ENCODE peak calls at places on chromosomes 6 and 20, in five cellular contexts. H is body of pancreas; Z is AG04450; C is CD8-positive, alpha-beta T cell; L is cardiac muscle cell. T is an unnamed sample.

GRCh38 chr6:107488174-107488874 is 1.6 kb upstream of the SOBP start:
- DNase-seq in Z (no peak), H (no peak), L (peak; percentile 22), C (peak; percentile 4), T (no peak)

GRCh38 chr20:62489186-62489939 is 13.6 kb upstream of the GATA5 start:
- DNase-seq in L (no peak), Z (no peak), C (no peak), H (no peak), T (no peak)

GRCh38 chr6:108690326-108691000 is 129.7 kb downstream of the FOXO3 start:
- DNase-seq in C (no peak), H (no peak), Z (no peak), L (no peak), T (no peak)

GRCh38 chr20:11271319-11271718 is 597.5 kb upstream of the JAG1 start:
- DNase-seq in Z (no peak), L (peak; percentile 38), C (no peak), H (peak; percentile 15), T (no peak)

GRCh38 chr6:14123331-14124105 is 5.9 kb downstream of the CD83 start:
- DNase-seq in Z (no peak), C (no peak), H (no peak), L (no peak), T (no peak)

GRCh38 chr20:51494241-51495110 is 48.0 kb downstream of the NFATC2 start:
- DNase-seq in H (no peak), C (peak; percentile 51), Z (no peak), L (no peak), T (no peak)

GRCh38 chr20:36481380-36482043 is 59.8 kb upstream of the MYL9 start:
- DNase-seq in L (no peak), Z (no peak), C (no peak), H (no peak), T (no peak)

GRCh38 chr6:118705799-118706481 is 54.5 kb upstream of the CEP85L start:
- DNase-seq in Z (no peak), L (peak; percentile 23), H (no peak), C (peak; percentile 14), T (peak; percentile 32)

DNA sequence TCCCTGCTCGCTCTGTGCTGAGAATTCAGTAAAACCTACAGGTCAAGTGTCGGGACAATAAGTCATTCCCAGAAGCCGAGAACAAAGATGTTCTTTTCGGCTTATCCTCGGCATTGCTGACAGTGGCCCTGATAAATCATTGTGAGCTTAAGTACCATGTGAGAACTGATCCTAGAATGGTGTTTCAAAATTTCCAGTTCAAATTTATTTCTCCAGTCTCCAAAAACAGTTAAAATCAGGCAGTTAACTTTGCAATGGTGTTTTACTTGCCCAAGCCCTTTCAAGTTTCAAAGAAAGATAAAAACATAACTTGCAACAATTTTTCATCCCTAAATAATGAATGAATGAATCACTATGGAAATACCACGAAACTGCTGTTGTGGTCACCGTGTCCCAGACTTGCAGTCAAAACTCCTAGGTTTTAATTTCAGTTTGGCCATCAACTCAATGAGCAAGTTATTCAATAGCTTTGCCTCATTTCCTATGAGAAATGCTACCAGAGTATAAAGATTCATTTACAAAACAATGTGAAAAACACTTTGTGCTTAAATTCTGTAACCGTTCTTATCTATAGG is 4.3 kb downstream of the ATP5F1E start:
- DNase-seq in L (no peak), Z (no peak), C (no peak), H (no peak), T (no peak)
- H3K4me3 ChIP-seq in L (no peak overlapping the region), Z (no peak overlapping the region), C (no peak overlapping the region), H (no peak overlapping the region), T (no peak overlapping the region)

GRCh38 chr6:154613137-154613676 is 102.7 kb upstream of the CNKSR3 start:
- DNase-seq in Z (peak; percentile 33), L (no peak), C (no peak), H (peak; percentile 19), T (no peak)

GRCh38 chr6:154617175-154617574 is 106.7 kb upstream of the CNKSR3 start:
- DNase-seq in H (no peak), L (no peak), C (no peak), Z (no peak), T (no peak)

GRCh38 chr6:154614101-154614500 is 103.6 kb upstream of the CNKSR3 start:
- DNase-seq in C (no peak), Z (no peak), L (no peak), H (no peak), T (no peak)

GRCh38 chr6:154614641-154615040 is 104.2 kb upstream of the CNKSR3 start:
- DNase-seq in L (no peak), H (no peak), C (no peak), Z (no peak), T (no peak)

GRCh38 chr6:154615483-154616025 is 105.1 kb upstream of the CNKSR3 start:
- DNase-seq in L (peak; percentile 31), C (no peak), H (peak; percentile 97), Z (peak; percentile 32), T (no peak)
- TF ChIP-seq CTCF in L (peak; percentile 26), C (no peak), H (peak; percentile 51), Z (no peak), T (no peak)

DNA sequence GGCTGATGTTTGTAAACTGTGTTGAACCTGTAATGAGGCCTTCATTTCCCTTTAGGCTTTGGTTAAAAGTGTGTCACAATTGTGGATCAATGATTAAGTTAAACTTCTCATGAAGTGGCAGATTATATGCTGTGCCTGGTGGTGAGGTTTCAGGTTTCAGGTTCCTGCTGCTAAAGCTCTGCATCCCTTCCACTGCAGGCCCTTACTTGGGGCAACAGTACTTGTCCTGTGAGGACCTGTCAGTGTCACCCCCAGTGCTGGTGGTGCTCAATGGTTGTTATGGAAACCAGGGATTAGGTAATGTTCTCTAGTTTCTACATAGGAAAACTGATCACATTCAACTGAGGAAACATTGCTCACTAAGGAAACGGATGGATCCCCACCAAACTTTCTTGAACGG is 18.5 kb downstream of the RPP21 start:
- DNase-seq in Z (no peak), L (no peak), C (no peak), H (no peak), T (no peak)
- H3K27me3 ChIP-seq in Z (peaks cover 43% of the 10 kb centered on the region), L (peaks cover 53% of the 10 kb centered on the region), C (no peaks in the 10 kb centered on the region), H (no peaks in the 10 kb centered on the region), T (peaks cover 5% of the 10 kb centered on the region)

GRCh38 chr20:4814696-4815252 is 93.1 kb downstream of the PRND start:
- DNase-seq in Z (no peak), H (no peak), L (no peak), C (peak; percentile 75), T (peak; percentile 88)
- H3K4me3 ChIP-seq in Z (no peak overlapping the region), H (no peak overlapping the region), L (no peak overlapping the region), C (peak overlapping the region; percentile 58), T (peak overlapping the region; percentile 65)

DNA sequence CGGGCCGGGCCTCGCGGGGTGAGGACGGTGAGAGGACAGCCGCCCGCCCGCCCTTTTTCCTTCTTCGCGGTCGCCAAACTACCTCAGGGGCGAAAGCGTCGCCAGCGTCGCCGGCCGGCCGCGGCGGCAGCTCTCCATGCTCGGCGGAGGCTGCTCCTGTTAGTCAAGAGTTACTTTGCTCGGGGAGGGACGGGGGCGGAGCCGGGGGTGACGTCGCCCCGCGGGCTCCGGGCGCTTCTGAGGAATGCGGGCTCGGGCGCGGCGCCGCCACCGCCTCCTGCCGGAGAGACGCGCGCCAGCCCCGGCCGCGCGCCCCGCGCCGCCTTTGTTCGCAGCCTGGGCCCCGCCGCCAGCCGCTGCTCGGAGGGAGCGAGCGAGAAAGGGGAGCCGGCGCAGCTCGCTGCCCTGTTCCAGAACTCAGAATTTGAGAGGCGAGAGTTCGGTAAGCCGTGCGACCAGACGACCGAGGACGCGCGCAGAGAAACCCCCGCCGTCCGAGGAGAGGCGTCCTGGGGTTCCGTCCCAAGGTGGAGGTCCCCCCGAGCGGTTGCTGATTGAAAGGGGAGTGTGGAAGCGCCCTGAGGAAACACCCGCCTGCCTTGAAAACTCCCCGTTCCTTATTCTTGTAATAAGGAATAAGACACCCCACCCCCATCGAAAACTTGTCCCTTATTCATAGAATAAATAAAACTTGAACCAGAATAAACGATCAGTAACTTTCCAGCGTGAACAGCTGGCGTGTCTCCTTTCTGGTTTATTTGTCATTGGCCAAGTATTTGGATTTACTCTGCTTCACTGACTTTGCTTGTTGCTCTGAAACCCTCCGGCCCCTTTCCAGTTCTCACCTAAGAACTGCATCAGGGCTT is at the start of gene PTPRK:
- DNase-seq in L (peak; percentile 95), H (peak; percentile 97), C (peak; percentile 89), Z (peak; percentile 68), T (peak; percentile 82)
- TF ChIP-seq CTCF in L (peak; percentile 38), H (peak; percentile 33), C (peak; percentile 44), Z (peak; percentile 31), T (no peak)

GRCh38 chr6:50826037-50826761 is 7.5 kb downstream of the TFAP2B start:
- DNase-seq in Z (no peak), L (no peak), H (no peak), C (no peak), T (no peak)

GRCh38 chr6:50826803-50827202 is 8.1 kb downstream of the TFAP2B start:
- DNase-seq in H (no peak), Z (no peak), L (no peak), C (no peak), T (no peak)

GRCh38 chr6:50831216-50831615 is 12.5 kb downstream of the TFAP2B start:
- DNase-seq in L (no peak), C (no peak), H (no peak), Z (no peak), T (no peak)

GRCh38 chr6:50832912-50833311 is 14.2 kb downstream of the TFAP2B start:
- DNase-seq in L (no peak), C (no peak), H (no peak), Z (no peak), T (no peak)

GRCh38 chr6:50829898-50830439 is 11.3 kb downstream of the TFAP2B start:
- DNase-seq in L (no peak), H (no peak), C (no peak), Z (no peak), T (no peak)
- H3K27me3 ChIP-seq in L (peaks cover 100% of the 10 kb centered on the region), H (peaks cover 42% of the 10 kb centered on the region), C (peaks cover 13% of the 10 kb centered on the region), Z (peaks cover 14% of the 10 kb centered on the region), T (peaks cover 4% of the 10 kb centered on the region)

GRCh38 chr6:41728954-41729353 is 6.5 kb downstream of the TFEB start:
- DNase-seq in Z (no peak), H (no peak), L (no peak), C (no peak), T (no peak)

GRCh38 chr6:41730531-41731436 is 4.6 kb downstream of the TFEB start:
- DNase-seq in C (no peak), Z (no peak), L (no peak), H (no peak), T (no peak)

GRCh38 chr6:41728073-41728936 is 7.1 kb downstream of the TFEB start:
- DNase-seq in H (peak; percentile 48), Z (no peak), L (no peak), C (no peak), T (no peak)

GRCh38 chr6:41727705-41728072 is 7.7 kb downstream of the TFEB start:
- DNase-seq in H (no peak), C (no peak), Z (no peak), L (no peak), T (no peak)

GRCh38 chr6:41729624-41730023 is 5.8 kb downstream of the TFEB start:
- DNase-seq in Z (no peak), H (no peak), C (no peak), L (no peak), T (no peak)
- H3K4me3 ChIP-seq in Z (no peak overlapping the region), H (no peak overlapping the region), C (no peak overlapping the region), L (no peak overlapping the region), T (peak overlapping the region; percentile 78)

GRCh38 chr6:52577022-52577777 is at the start of gene TRAM2:
- DNase-seq in L (peak; percentile 93), C (peak; percentile 80), Z (no peak), H (peak; percentile 90), T (peak; percentile 84)
- TF ChIP-seq CTCF in L (peak; percentile 4), C (no peak), Z (no peak), H (peak; percentile 15), T (peak; percentile 9)

GRCh38 chr6:8246403-8246802 is 144.1 kb upstream of the EEF1E1 start:
- DNase-seq in H (no peak), C (no peak), Z (no peak), L (no peak), T (no peak)
- H3K27me3 ChIP-seq in H (no peaks in the 10 kb centered on the region), C (no peaks in the 10 kb centered on the region), Z (no peaks in the 10 kb centered on the region), L (no peaks in the 10 kb centered on the region), T (no peaks in the 10 kb centered on the region)

T was measured in GM06990.